ENCODE peak calls at places on chromosomes 13 and 19, in four cellular contexts. K is bronchial epithelial cell, T is T follicular helper cell, N is RWPE2. C is an unnamed sample.

GRCh38 chr19:3335431-3336350 is 30.7 kb upstream of the NFIC start:
- DNase-seq in K (no peak), T (no peak), N (no peak), C (no peak)

GRCh38 chr19:54684537-54684936 is 21.8 kb downstream of the LILRB4 start:
- DNase-seq in K (peak), T (no peak), N (no peak), C (no peak)

GRCh38 chr13:63901630-63902029 is 2486.0 kb upstream of the PCDH20 start:
- DNase-seq in K (no peak), T (no peak), N (no peak), C (no peak)

GRCh38 chr19:4393947-4394590 is 6.3 kb downstream of the SH3GL1 start:
- DNase-seq in K (no peak), T (no peak), N (no peak), C (no peak)

GRCh38 chr13:46476174-46476573 is 76.8 kb upstream of the LRCH1 start:
- DNase-seq in K (no peak), T (no peak), N (no peak), C (no peak)

GRCh38 chr13:38401276-38401675 is 51.6 kb downstream of the UFM1 start:
- DNase-seq in K (no peak), T (no peak), N (no peak), C (no peak)

GRCh38 chr19:56477429-56478338 is 539 bp upstream of the ZNF667 start:
- DNase-seq in K (peak), T (no peak), N (peak), C (peak)

GRCh38 chr19:12133069-12133468 is 7.1 kb downstream of the ZNF20 start:
- DNase-seq in K (no peak), T (no peak), N (no peak), C (no peak)

GRCh38 chr13:103883152-103883551 is 816.9 kb upstream of the SLC10A2 start:
- DNase-seq in K (peak), T (no peak), N (peak), C (no peak)

GRCh38 chr19:2053601-2054389 is 2.8 kb upstream of the MKNK2 start:
- DNase-seq in K (no peak), T (no peak), N (peak), C (no peak)

GRCh38 chr13:53141336-53141735 is 112.7 kb downstream of the OLFM4 start:
- DNase-seq in K (no peak), T (no peak), N (no peak), C (no peak)

GRCh38 chr13:59750860-59751259 is 412.9 kb downstream of the DIAPH3 start:
- DNase-seq in K (peak), T (no peak), N (no peak), C (no peak)

GRCh38 chr19:17766543-17767131 is 15.4 kb downstream of the FCHO1 start:
- DNase-seq in K (peak), T (no peak), N (peak), C (peak)

GRCh38 chr19:5447700-5448311 is 7.4 kb upstream of the ZNRF4 start:
- DNase-seq in K (peak), T (no peak), N (no peak), C (no peak)

GRCh38 chr19:42057856-42058255 is 12.2 kb downstream of the GRIK5 start:
- DNase-seq in K (no peak), T (no peak), N (no peak), C (no peak)

GRCh38 chr13:44031555-44031954 is 151.9 kb downstream of the LACC1 start:
- DNase-seq in K (no peak), T (no peak), N (no peak), C (no peak)

GRCh38 chr19:11016591-11016990 is 55.8 kb downstream of the SMARCA4 start:
- DNase-seq in K (no peak), T (no peak), N (no peak), C (no peak)

GRCh38 chr19:46898731-46899130 is 37.9 kb downstream of the ARHGAP35 start:
- DNase-seq in K (peak), T (no peak), N (no peak), C (no peak)

GRCh38 chr19:11693505-11694499 is 44.9 kb downstream of the ZNF823 start:
- DNase-seq in K (peak), T (no peak), N (no peak), C (no peak)

GRCh38 chr13:66952507-66952906 is 277.6 kb downstream of the PCDH9 start:
- DNase-seq in K (no peak), T (no peak), N (no peak), C (no peak)

C was measured in stimulated activated naive CD8-positive, alpha-beta T cell treated with anti-CD3 and anti-CD28 coated beads, Interleukin-15, amount 100 ng/mL, for 72 hours.